ENCODE peak calls at places on chromosome 4, in seven cellular contexts. J is fibroblast of lung, N is suprapubic skin, I is tibial nerve, K is AG04450, C is gastrocnemius medialis, Z is breast epithelium. M is an unnamed sample.

GRCh38 chr4:1294424-1294823 is 4.7 kb downstream of the MAEA start:
- DNase-seq in J (no peak), N (no peak), I (no peak), K (no peak), C (no peak), Z (no peak), M (no peak)

GRCh38 chr4:103108547-103108946 is 8.9 kb upstream of the BDH2 start:
- DNase-seq in J (no peak), N (no peak), I (no peak), K (no peak), C (no peak), Z (no peak), M (no peak)

GRCh38 chr4:172997217-172997609 is 171.4 kb upstream of the GALNT7 start:
- DNase-seq in J (no peak), N (no peak), I (no peak), K (no peak), C (no peak), Z (no peak), M (no peak)

GRCh38 chr4:36237366-36238353 is 6.7 kb downstream of the ARAP2 start:
- DNase-seq in J (no peak), N (no peak), I (no peak), K (no peak), C (no peak), Z (no peak), M (no peak)

GRCh38 chr4:73761856-73762255 is 21.5 kb downstream of the CXCL8 start:
- DNase-seq in J (no peak), N (no peak), I (no peak), K (no peak), C (no peak), Z (no peak), M (no peak)

GRCh38 chr4:33072340-33073089 is 2352.3 kb downstream of the PCDH7 start:
- DNase-seq in J (peak), N (no peak), I (no peak), K (no peak), C (no peak), Z (no peak), M (no peak)

GRCh38 chr4:185535818-185536729 is 767 bp upstream of the PDLIM3 start:
- DNase-seq in J (no peak), N (no peak), I (no peak), K (no peak), C (peak), Z (no peak), M (no peak)

GRCh38 chr4:140135529-140136021 is 18.4 kb downstream of the MAML3 start:
- DNase-seq in J (peak), N (no peak), I (no peak), K (no peak), C (no peak), Z (no peak), M (no peak)

GRCh38 chr4:189832528-189832927 is 108.1 kb upstream of the FRG1 start:
- DNase-seq in J (no peak), N (no peak), I (no peak), K (no peak), C (no peak), Z (no peak), M (no peak)

GRCh38 chr4:7872264-7872771 is 67.3 kb downstream of the AFAP1 start:
- DNase-seq in J (peak), N (no peak), I (peak), K (peak), C (peak), Z (no peak), M (no peak)

GRCh38 chr4:183821090-183821853 is 83.8 kb upstream of the STOX2 start:
- DNase-seq in J (no peak), N (no peak), I (no peak), K (no peak), C (no peak), Z (no peak), M (no peak)

GRCh38 chr4:168589154-168589553 is 92.3 kb downstream of the PALLD start:
- DNase-seq in J (peak), N (no peak), I (no peak), K (no peak), C (no peak), Z (no peak), M (peak)

GRCh38 chr4:28010543-28011235 is 1150.0 kb downstream of the STIM2 start:
- DNase-seq in J (peak), N (no peak), I (no peak), K (no peak), C (no peak), Z (no peak), M (no peak)

GRCh38 chr4:113901994-113902787 is 77.3 kb downstream of the ARSJ start:
- DNase-seq in J (no peak), N (no peak), I (no peak), K (no peak), C (no peak), Z (peak), M (no peak)

GRCh38 chr4:25172964-25173917 is 13.0 kb upstream of the SEPSECS start:
- DNase-seq in J (peak), N (no peak), I (peak), K (peak), C (peak), Z (no peak), M (peak)

GRCh38 chr4:107379054-107379869 is 340.8 kb downstream of the PAPSS1 start:
- DNase-seq in J (peak), N (no peak), I (no peak), K (no peak), C (no peak), Z (no peak), M (no peak)

GRCh38 chr4:44861756-44862155 is 135.4 kb upstream of the GNPDA2 start:
- DNase-seq in J (no peak), N (no peak), I (no peak), K (no peak), C (no peak), Z (no peak), M (no peak)

GRCh38 chr4:137674066-137674465 is 141.8 kb upstream of the PCDH18 start:
- DNase-seq in J (no peak), N (no peak), I (no peak), K (no peak), C (no peak), Z (no peak), M (no peak)

GRCh38 chr4:38412137-38412536 is 251.9 kb upstream of the KLF3 start:
- DNase-seq in J (no peak), N (no peak), I (no peak), K (no peak), C (no peak), Z (no peak), M (no peak)

GRCh38 chr4:37758226-37758625 is 68.3 kb upstream of the PGM2 start:
- DNase-seq in J (peak), N (no peak), I (peak), K (no peak), C (no peak), Z (no peak), M (peak)

GRCh38 chr4:57013529-57014120 is 34.9 kb downstream of the POLR2B start:
- DNase-seq in J (no peak), N (no peak), I (no peak), K (no peak), C (no peak), Z (no peak), M (no peak)

GRCh38 chr4:135281230-135281629 is 1079.6 kb upstream of the PABPC4L start:
- DNase-seq in J (no peak), N (no peak), I (no peak), K (no peak), C (no peak), Z (no peak), M (no peak)

GRCh38 chr4:54322817-54323417 is 93.8 kb downstream of the PDGFRA start:
- DNase-seq in J (peak), N (no peak), I (peak), K (peak), C (peak), Z (peak), M (no peak)
- TF ChIP-seq CTCF in J (peak), N (peak), I (peak), K (peak), C (peak), Z (peak), M (peak)

GRCh38 chr4:23774932-23775331 is 114.9 kb downstream of the PPARGC1A start:
- DNase-seq in J (no peak), N (no peak), I (no peak), K (no peak), C (no peak), Z (no peak), M (no peak)

GRCh38 chr4:23773884-23774636 is 115.8 kb downstream of the PPARGC1A start:
- DNase-seq in J (no peak), N (no peak), I (no peak), K (no peak), C (no peak), Z (no peak), M (no peak)

GRCh38 chr4:23779839-23780238 is 110.0 kb downstream of the PPARGC1A start:
- DNase-seq in J (no peak), N (no peak), I (no peak), K (no peak), C (no peak), Z (no peak), M (peak)

GRCh38 chr4:23779422-23779821 is 110.4 kb downstream of the PPARGC1A start:
- DNase-seq in J (no peak), N (no peak), I (no peak), K (no peak), C (no peak), Z (no peak), M (no peak)

DNA sequence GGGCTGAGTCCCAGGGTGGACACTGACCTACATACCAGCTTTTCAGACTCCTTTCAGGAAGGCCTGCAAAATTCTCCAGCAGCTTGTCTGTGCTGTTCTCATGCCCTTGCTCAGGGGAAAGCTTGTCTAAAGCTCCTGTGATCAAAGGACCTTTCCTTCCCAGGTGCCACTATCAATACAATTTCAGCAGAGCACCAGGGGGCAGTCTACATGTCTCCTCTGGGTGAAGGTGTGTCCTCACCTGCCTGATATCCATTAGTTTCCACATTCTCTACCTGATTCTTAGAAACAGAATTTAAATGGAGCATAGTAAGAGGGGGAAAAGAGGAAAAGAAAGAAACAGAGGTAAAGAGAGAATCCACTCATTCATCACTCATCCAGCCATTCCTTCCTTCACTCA is 114.2 kb downstream of the PPARGC1A start:
- DNase-seq in J (no peak), N (no peak), I (no peak), K (no peak), C (no peak), Z (no peak), M (no peak)
- TF ChIP-seq CTCF in J (no peak), N (no peak), I (no peak), K (no peak), C (no peak), Z (no peak), M (peak)

DNA sequence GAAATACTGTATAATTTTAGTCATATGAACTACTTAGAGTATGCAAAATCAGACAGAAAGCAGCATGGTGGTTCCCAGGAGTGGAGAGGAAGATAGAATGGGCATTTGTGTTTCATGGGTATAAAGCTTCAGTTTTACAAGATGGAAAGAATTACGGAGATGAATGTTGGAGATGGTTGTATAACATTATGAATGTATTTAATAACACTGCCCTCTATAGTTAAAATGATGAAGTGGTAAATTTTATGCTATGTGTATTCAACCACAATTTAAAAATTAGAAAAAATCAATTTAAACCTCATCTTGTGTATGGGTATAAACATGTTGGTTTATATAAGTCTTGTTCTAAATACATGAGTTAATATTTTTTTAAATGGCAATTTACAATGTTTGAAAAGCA is 521.1 kb downstream of the FSTL5 start:
- DNase-seq in J (peak), N (no peak), I (no peak), K (no peak), C (no peak), Z (no peak), M (no peak)
- TF ChIP-seq CTCF in J (no peak), N (no peak), I (no peak), K (peak), C (no peak), Z (no peak), M (no peak)

DNA sequence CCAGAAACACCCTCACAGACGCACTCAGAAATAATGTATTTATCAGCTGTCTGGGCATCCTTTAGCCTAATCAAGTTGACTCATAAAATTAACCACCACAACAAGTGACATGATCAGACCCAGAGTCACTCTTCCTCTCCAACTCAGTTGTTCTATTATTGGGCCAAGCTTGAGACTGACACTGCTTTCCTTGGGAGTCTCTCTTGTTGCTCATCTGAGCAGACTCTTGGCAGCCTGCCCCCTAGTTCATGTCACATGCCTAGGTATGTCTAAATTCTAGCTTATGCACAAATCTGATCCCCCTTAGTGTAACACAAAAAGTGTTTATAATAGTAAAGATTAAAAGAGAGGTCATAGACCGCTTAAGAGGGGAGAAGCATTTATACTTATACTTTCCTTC is 72.6 kb upstream of the ADAMTS3 start:
- DNase-seq in J (no peak), N (no peak), I (no peak), K (no peak), C (no peak), Z (no peak), M (no peak)
- TF ChIP-seq CTCF in J (no peak), N (no peak), I (no peak), K (no peak), C (no peak), Z (no peak), M (no peak)

M was measured in epithelial cell of proximal tubule.